ENCODE peak calls at places on chromosomes 7 and 10, in four cellular contexts. C is HepG2, B is GM23248, K is HCT116. O is an unnamed sample. For H3K9me3, the result is how much of the 10 kb centered on the place peaks cover.

GRCh38 chr7:32427769-32428291 is 62.4 kb downstream of the LSM5 start:
- DNase-seq in C (peak), B (peak), K (peak), O (peak)

GRCh38 chr10:124717358-124717757 is 26.8 kb downstream of the FAM53B start:
- DNase-seq in C (no peak), B (no peak), K (no peak), O (no peak)

GRCh38 chr7:67100956-67101361 is 104.3 kb downstream of the TYW1 start:
- DNase-seq in C (no peak), B (no peak), K (no peak), O (no peak)

GRCh38 chr10:33412261-33413092 is 78.0 kb upstream of the NRP1 start:
- DNase-seq in C (no peak), B (peak), K (no peak), O (peak)

GRCh38 chr10:3911241-3911640 is 126.2 kb upstream of the KLF6 start:
- DNase-seq in C (no peak), B (no peak), K (no peak), O (no peak)

GRCh38 chr7:111029574-111030357 is 61.2 kb upstream of the LRRN3 start:
- DNase-seq in C (peak), B (peak), K (no peak), O (peak)

GRCh38 chr7:92226981-92227380 is 18.7 kb downstream of the KRIT1 start:
- DNase-seq in C (no peak), B (no peak), K (no peak), O (no peak)

GRCh38 chr7:77415822-77416620 is at the start of gene GSAP:
- DNase-seq in C (no peak), B (peak), K (no peak), O (peak)

GRCh38 chr10:451021-451471 is 238.4 kb downstream of the DIP2C start:
- DNase-seq in C (no peak), B (no peak), K (no peak), O (peak)

GRCh38 chr10:79266543-79267312 is 80.5 kb upstream of the PPIF start:
- DNase-seq in C (no peak), B (peak), K (no peak), O (peak)

GRCh38 chr10:49562893-49563292 is 24.0 kb upstream of the ERCC6 start:
- DNase-seq in C (no peak), B (peak), K (no peak), O (peak)

GRCh38 chr7:74017122-74017521 is 10.9 kb upstream of the ELN start:
- DNase-seq in C (no peak), B (no peak), K (no peak), O (no peak)

GRCh38 chr7:1193593-1194424 is 33.8 kb upstream of the ZFAND2A start:
- DNase-seq in C (no peak), B (peak), K (peak), O (no peak)

GRCh38 chr7:149027055-149027454 is 1.2 kb downstream of the PDIA4 start:
- DNase-seq in C (no peak), B (peak), K (no peak), O (no peak)

GRCh38 chr10:113991091-113991860 is 52.4 kb upstream of the ADRB1 start:
- DNase-seq in C (no peak), B (no peak), K (no peak), O (peak)

GRCh38 chr10:10327934-10328333 is 689.7 kb upstream of the CELF2 start:
- DNase-seq in C (no peak), B (no peak), K (no peak), O (no peak)

GRCh38 chr10:72935358-72935757 is 19.2 kb downstream of the PLA2G12B start:
- DNase-seq in C (no peak), B (peak), K (peak), O (no peak)

GRCh38 chr10:117783698-117784395 is 241.3 kb downstream of the EMX2 start:
- DNase-seq in C (no peak), B (no peak), K (no peak), O (no peak)

GRCh38 chr7:117014673-117015133 is 61.4 kb downstream of the ST7 start:
- DNase-seq in C (no peak), B (peak), K (no peak), O (peak)

GRCh38 chr10:70920519-70920918 is 32.2 kb upstream of the PCBD1 start:
- DNase-seq in C (no peak), B (no peak), K (no peak), O (no peak)

GRCh38 chr10:78623577-78624215 is 445.1 kb upstream of the ZMIZ1 start:
- DNase-seq in C (peak), B (peak), K (peak), O (peak)

GRCh38 chr10:49351669-49352068 is 44.2 kb downstream of the DRGX start:
- DNase-seq in C (no peak), B (no peak), K (no peak), O (no peak)

GRCh38 chr7:72753781-72754180 is 74.2 kb downstream of the TYW1B start:
- DNase-seq in C (no peak), B (no peak), K (no peak), O (no peak)

GRCh38 chr7:2621948-2622640 is 9.7 kb upstream of the TTYH3 start:
- DNase-seq in C (peak), B (no peak), K (no peak), O (no peak)

GRCh38 chr10:78520737-78521430 is 487.2 kb downstream of the RPS24 start:
- DNase-seq in C (peak), B (peak), K (peak), O (peak)

GRCh38 chr7:11232462-11232861 is 258.8 kb downstream of the PHF14 start:
- DNase-seq in C (no peak), B (peak), K (no peak), O (peak)

GRCh38 chr10:78028438-78029293 is 649 bp downstream of the POLR3A start:
- DNase-seq in C (peak), B (peak), K (no peak), O (peak)

GRCh38 chr10:48627984-48628609 is 23.2 kb upstream of the ARHGAP22 start:
- DNase-seq in C (no peak), B (no peak), K (no peak), O (no peak)

GRCh38 chr7:151251328-151251925 is 2.9 kb upstream of the SMARCD3 start:
- DNase-seq in C (no peak), B (peak), K (no peak), O (peak)

GRCh38 chr7:18163091-18163490 is 135.4 kb upstream of the PRPS1L1 start:
- DNase-seq in C (no peak), B (peak), K (no peak), O (no peak)

GRCh38 chr7:135723411-135723810 is 4.6 kb downstream of the SLC13A4 start:
- DNase-seq in C (no peak), B (no peak), K (no peak), O (no peak)

GRCh38 chr10:60963441-60964256 is 19.7 kb upstream of the RHOBTB1 start:
- DNase-seq in C (peak), B (peak), K (no peak), O (peak)

GRCh38 chr7:121961491-121961890 is 88.5 kb downstream of the PTPRZ1 start:
- DNase-seq in C (no peak), B (peak), K (no peak), O (no peak)

DNA sequence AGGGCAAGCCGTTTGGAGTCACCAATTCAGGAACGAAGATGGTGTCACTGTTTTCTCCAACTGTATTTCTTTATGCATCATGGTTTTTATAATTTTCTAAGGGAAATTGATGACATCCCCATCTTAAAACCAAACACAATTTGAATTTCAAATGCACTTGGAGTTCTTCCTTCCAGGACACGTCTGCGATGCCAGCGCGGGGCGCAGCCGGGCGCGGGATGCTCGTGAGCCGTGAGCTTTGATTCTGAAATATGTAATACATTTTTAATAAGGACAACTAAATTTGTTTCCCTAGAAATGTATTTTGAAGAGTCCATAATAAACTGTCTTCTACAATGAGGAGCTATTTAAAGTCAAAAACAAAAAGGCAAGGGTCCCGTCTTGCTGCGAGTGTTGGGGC is 492.1 kb downstream of the DNAJB6 start:
- DNase-seq in C (no peak), B (no peak), K (no peak), O (no peak)
- H3K9me3 ChIP-seq in C (under half), B (under half), K (under half), O (under half)

GRCh38 chr10:29878492-29878891 is 180.9 kb downstream of the JCAD start:
- DNase-seq in C (no peak), B (no peak), K (no peak), O (no peak)
- TF ChIP-seq EZH2 in C (no peak), B (no peak), K (no peak), O (no peak)

GRCh38 chr7:157963526-157963925 is 624.1 kb downstream of the PTPRN2 start:
- DNase-seq in C (no peak), B (no peak), K (no peak), O (no peak)

GRCh38 chr7:157964016-157964415 is 623.6 kb downstream of the PTPRN2 start:
- DNase-seq in C (no peak), B (no peak), K (no peak), O (no peak)

GRCh38 chr7:157961731-157962457 is 625.1 kb downstream of the DNAJB6 start:
- DNase-seq in C (no peak), B (no peak), K (no peak), O (no peak)

GRCh38 chr7:157964521-157964920 is 623.1 kb downstream of the PTPRN2 start:
- DNase-seq in C (no peak), B (no peak), K (no peak), O (no peak)

DNA sequence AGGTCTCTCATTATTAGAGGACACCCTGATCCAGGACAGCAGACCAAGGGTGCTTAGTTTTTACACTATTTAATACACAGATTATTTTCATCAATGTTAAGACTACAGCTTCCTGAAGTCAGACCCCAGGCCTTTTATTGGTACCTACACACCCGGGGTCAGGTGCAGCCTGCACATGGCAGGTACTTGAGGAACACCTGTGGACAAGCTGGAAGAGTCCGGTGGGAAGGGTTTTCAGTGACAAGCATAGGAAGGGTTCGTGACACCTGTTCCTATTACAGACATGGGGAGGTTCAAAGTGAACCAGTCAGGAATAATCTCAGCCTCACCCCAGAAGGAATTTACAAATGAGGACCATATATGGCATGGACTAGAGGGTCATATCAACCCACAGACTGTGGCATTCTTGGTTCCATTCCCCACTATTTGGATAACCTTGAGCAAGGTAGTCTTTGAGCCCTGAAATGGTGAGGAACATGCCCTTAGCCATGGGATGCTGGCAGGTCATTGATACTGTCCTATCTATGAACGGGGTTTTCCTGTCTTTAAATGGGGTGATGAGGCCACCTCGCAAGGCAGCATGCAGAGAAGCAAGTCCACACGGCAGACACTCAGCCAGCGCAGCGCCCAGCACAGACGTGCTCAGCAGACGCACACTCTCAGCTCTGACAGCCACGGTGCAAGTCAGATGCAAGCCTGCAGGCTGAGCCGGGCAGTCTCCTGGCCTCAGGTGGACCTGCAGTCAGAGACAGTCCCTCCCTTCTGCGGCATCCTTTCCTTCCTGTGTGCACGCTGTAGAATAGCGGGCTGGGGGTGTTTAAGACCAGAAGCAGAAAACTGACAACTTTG is 624.9 kb downstream of the PTPRN2 start:
- DNase-seq in C (peak), B (no peak), K (no peak), O (no peak)
- H3K9me3 ChIP-seq in C (under half), B (under half), K (under half), O (under half)

GRCh38 chr7:114155766-114156110 is 236.9 kb upstream of the PPP1R3A start:
- DNase-seq in C (no peak), B (no peak), K (no peak), O (no peak)

GRCh38 chr7:114158275-114158674 is 239.5 kb upstream of the PPP1R3A start:
- DNase-seq in C (no peak), B (no peak), K (no peak), O (no peak)

GRCh38 chr7:114160925-114161324 is 242.1 kb upstream of the PPP1R3A start:
- DNase-seq in C (no peak), B (no peak), K (no peak), O (no peak)

GRCh38 chr7:114156178-114156577 is 237.4 kb upstream of the PPP1R3A start:
- DNase-seq in C (no peak), B (no peak), K (no peak), O (no peak)

DNA sequence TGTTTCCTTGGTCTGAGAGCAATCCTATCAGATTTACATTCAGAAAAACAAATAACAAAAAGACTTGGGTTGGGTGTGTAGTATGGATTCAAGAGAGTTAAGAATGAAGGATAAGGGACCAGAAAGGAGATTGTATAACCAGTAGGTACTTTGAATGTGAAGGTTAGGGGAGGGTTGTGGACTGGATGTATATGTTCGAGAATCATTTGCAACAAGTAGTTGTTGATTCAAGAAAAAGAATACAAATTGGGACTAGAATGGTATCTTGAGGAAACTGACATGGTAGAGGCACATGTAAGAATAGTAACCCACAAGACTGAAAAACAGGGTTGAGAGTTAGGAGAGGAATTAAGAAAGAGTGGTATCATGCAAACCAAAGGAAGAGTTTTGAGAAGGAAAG is 240.0 kb upstream of the PPP1R3A start:
- DNase-seq in C (no peak), B (no peak), K (no peak), O (no peak)
- TF ChIP-seq EZH2 in C (no peak), B (no peak), K (no peak), O (no peak)

O was measured in astrocyte.